ENCODE peak calls at places on chromosomes 12 and 14, in four cellular contexts. B is K562, K is ovary, X is transverse colon. Z is an unnamed sample.

GRCh38 chr14:23185046-23185445 is 1.6 kb upstream of the SLC7A8 start:
- DNase-seq in B (no peak), K (no peak), X (no peak), Z (no peak)

GRCh38 chr14:45252356-45253069 is 489 bp downstream of the MIS18BP1 start:
- DNase-seq in B (no peak), K (no peak), X (no peak), Z (no peak)

GRCh38 chr12:1127021-1127420 is 136.0 kb downstream of the ERC1 start:
- DNase-seq in B (no peak), K (no peak), X (no peak), Z (no peak)

GRCh38 chr14:99758121-99758871 is 34.9 kb upstream of the EML1 start:
- DNase-seq in B (no peak), K (no peak), X (no peak), Z (no peak)

GRCh38 chr14:63045234-63045611 is at the start of gene KCNH5:
- DNase-seq in B (no peak), K (no peak), X (no peak), Z (no peak)

GRCh38 chr12:118183711-118184110 is 47.8 kb downstream of the PEBP1 start:
- DNase-seq in B (no peak), K (no peak), X (no peak), Z (no peak)

GRCh38 chr12:18261273-18261672 is at the start of gene PIK3C2G:
- DNase-seq in B (no peak), K (no peak), X (no peak), Z (peak)

GRCh38 chr12:104720346-104721064 is 237.6 kb downstream of the SLC41A2 start:
- DNase-seq in B (no peak), K (no peak), X (peak), Z (no peak)

GRCh38 chr12:43307126-43307525 is 244.9 kb downstream of the ADAMTS20 start:
- DNase-seq in B (no peak), K (no peak), X (no peak), Z (no peak)

GRCh38 chr12:103282124-103282523 is 213.6 kb downstream of the C12orf42 start:
- DNase-seq in B (no peak), K (no peak), X (no peak), Z (no peak)

GRCh38 chr12:52495385-52495784 is 2.3 kb upstream of the KRT6A start:
- DNase-seq in B (no peak), K (no peak), X (no peak), Z (no peak)

GRCh38 chr12:48165089-48166031 is 8.0 kb upstream of the ASB8 start:
- DNase-seq in B (peak), K (no peak), X (no peak), Z (no peak)

GRCh38 chr12:18676112-18676511 is 61.7 kb downstream of the PLCZ1 start:
- DNase-seq in B (no peak), K (no peak), X (no peak), Z (no peak)

GRCh38 chr12:41777064-41777790 is 367.4 kb downstream of the GXYLT1 start:
- DNase-seq in B (no peak), K (no peak), X (no peak), Z (no peak)

GRCh38 chr12:107360033-107360432 is 266.7 kb upstream of the CRY1 start:
- DNase-seq in B (no peak), K (no peak), X (no peak), Z (no peak)

GRCh38 chr12:64611430-64612286 is 1.4 kb downstream of the RASSF3 start:
- DNase-seq in B (no peak), K (peak), X (peak), Z (peak)

GRCh38 chr14:104741108-104741802 is 11.7 kb upstream of the SIVA1 start:
- DNase-seq in B (no peak), K (no peak), X (no peak), Z (no peak)

GRCh38 chr12:29350080-29350479 is 30.9 kb downstream of the ERGIC2 start:
- DNase-seq in B (no peak), K (no peak), X (no peak), Z (no peak)

GRCh38 chr12:31931796-31932715 is 27.2 kb upstream of the RESF1 start:
- DNase-seq in B (no peak), K (no peak), X (no peak), Z (no peak)

GRCh38 chr12:132825861-132826260 is 2.8 kb downstream of the GOLGA3 start:
- DNase-seq in B (no peak), K (no peak), X (no peak), Z (no peak)

GRCh38 chr14:55245657-55246268 is 25.5 kb upstream of the FBXO34 start:
- DNase-seq in B (no peak), K (no peak), X (peak), Z (no peak)

GRCh38 chr14:21521526-21521925 is 4.6 kb downstream of the SALL2 start:
- DNase-seq in B (no peak), K (no peak), X (no peak), Z (no peak)

GRCh38 chr14:61080591-61081010 is 99.6 kb downstream of the SLC38A6 start:
- DNase-seq in B (no peak), K (no peak), X (no peak), Z (no peak)

GRCh38 chr14:20278414-20278813 is 27.3 kb downstream of the TTC5 start:
- DNase-seq in B (no peak), K (no peak), X (no peak), Z (no peak)

GRCh38 chr14:104609666-104610065 is 5.1 kb upstream of the TMEM179 start:
- DNase-seq in B (no peak), K (no peak), X (no peak), Z (peak)

GRCh38 chr12:49342066-49342913 is 4.4 kb upstream of the DNAJC22 start:
- DNase-seq in B (peak), K (peak), X (peak), Z (no peak)

GRCh38 chr12:80877706-80878384 is 59.9 kb downstream of the LIN7A start:
- DNase-seq in B (no peak), K (no peak), X (no peak), Z (no peak)

GRCh38 chr12:99130808-99131538 is 485.9 kb downstream of the APAF1 start:
- DNase-seq in B (no peak), K (no peak), X (no peak), Z (no peak)

GRCh38 chr14:99809864-99810854 is 16.9 kb downstream of the EML1 start:
- DNase-seq in B (no peak), K (peak), X (no peak), Z (peak)

GRCh38 chr12:93176610-93177126 is 201.1 kb upstream of the NUDT4 start:
- DNase-seq in B (no peak), K (no peak), X (no peak), Z (no peak)

GRCh38 chr12:17197971-17198370 is 592.0 kb upstream of the LMO3 start:
- DNase-seq in B (no peak), K (no peak), X (no peak), Z (no peak)

GRCh38 chr14:76917759-76918175 is 91.6 kb downstream of the LRRC74A start:
- DNase-seq in B (no peak), K (no peak), X (no peak), Z (no peak)

GRCh38 chr14:76919431-76919810 is 93.2 kb downstream of the LRRC74A start:
- DNase-seq in B (no peak), K (no peak), X (no peak), Z (no peak)

GRCh38 chr14:76918176-76918750 is 92.1 kb downstream of the LRRC74A start:
- DNase-seq in B (peak), K (peak), X (peak), Z (peak)

GRCh38 chr14:76918751-76919421 is 92.7 kb downstream of the LRRC74A start:
- DNase-seq in B (peak), K (peak), X (peak), Z (peak)

GRCh38 chr14:76917158-76917596 is 91.0 kb downstream of the LRRC74A start:
- DNase-seq in B (peak), K (peak), X (peak), Z (no peak)
- TF ChIP-seq CTCF in B (peak), K (no peak), X (peak), Z (no peak)

GRCh38 chr14:90253826-90254225 is 2.5 kb upstream of the PSMC1 start:
- DNase-seq in B (no peak), K (no peak), X (no peak), Z (no peak)

GRCh38 chr14:90256354-90257131 is at the start of gene PSMC1:
- DNase-seq in B (peak), K (peak), X (peak), Z (peak)
- TF ChIP-seq POLR2A in B (peak), K (no peak), X (peak), Z (no peak)

GRCh38 chr12:55818886-55819285 is 1.0 kb downstream of the ORMDL2 start:
- DNase-seq in B (no peak), K (no peak), X (no peak), Z (no peak)

GRCh38 chr12:55820679-55821078 is 2.8 kb downstream of the ORMDL2 start:
- DNase-seq in B (peak), K (no peak), X (no peak), Z (no peak)

GRCh38 chr12:55824726-55825125 is 4.7 kb downstream of the DNAJC14 start:
- DNase-seq in B (no peak), K (no peak), X (no peak), Z (no peak)

GRCh38 chr12:55823419-55823818 is 5.6 kb downstream of the ORMDL2 start:
- DNase-seq in B (no peak), K (no peak), X (no peak), Z (no peak)

GRCh38 chr12:55822228-55822627 is 4.4 kb downstream of the ORMDL2 start:
- DNase-seq in B (no peak), K (no peak), X (no peak), Z (no peak)
- TF ChIP-seq CTCF in B (peak), K (no peak), X (no peak), Z (no peak)

DNA sequence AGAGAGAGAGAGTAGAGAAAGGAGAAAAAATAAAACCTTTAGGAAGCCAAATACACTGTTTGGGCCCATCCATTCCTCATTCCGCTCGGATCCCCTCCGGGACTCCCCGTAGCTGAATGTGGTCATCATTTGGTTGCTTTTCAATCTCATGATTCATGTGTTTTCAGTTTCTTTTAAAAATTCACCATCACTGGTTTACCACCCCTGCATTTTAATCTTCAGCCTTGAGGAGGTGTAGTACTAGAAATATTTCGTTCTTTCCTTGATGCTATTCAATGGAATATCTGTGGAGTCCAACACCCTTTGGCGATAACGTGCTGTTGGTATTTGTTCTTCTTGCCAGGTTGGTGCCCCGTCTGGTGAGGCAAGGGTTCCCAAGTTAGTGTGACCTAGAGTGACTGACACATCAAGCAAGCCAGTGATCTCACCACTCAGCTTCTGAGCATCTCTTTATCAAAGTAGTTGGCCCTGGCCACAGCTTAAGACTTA is 60.1 kb downstream of the PLXNC1 start:
- DNase-seq in B (no peak), K (no peak), X (no peak), Z (no peak)
- TF ChIP-seq POLR2A in B (no peak), K (no peak), X (no peak), Z (no peak)

GRCh38 chr14:39431416-39432178 is 636 bp downstream of the FBXO33 start:
- DNase-seq in B (peak), K (peak), X (peak), Z (peak)

GRCh38 chr14:39432179-39432618 is at the start of gene FBXO33:
- DNase-seq in B (peak), K (peak), X (peak), Z (peak)

GRCh38 chr14:39434401-39434800 is 2.2 kb upstream of the FBXO33 start:
- DNase-seq in B (no peak), K (no peak), X (no peak), Z (no peak)

GRCh38 chr14:39433452-39433813 is 1.2 kb upstream of the FBXO33 start:
- DNase-seq in B (no peak), K (no peak), X (no peak), Z (no peak)

GRCh38 chr14:39432619-39433451 is 602 bp upstream of the FBXO33 start:
- DNase-seq in B (peak), K (peak), X (peak), Z (peak)
- TF ChIP-seq CTCF in B (peak), K (peak), X (no peak), Z (no peak)

GRCh38 chr14:68797180-68797670 is 4.4 kb upstream of the ZFP36L1 start:
- DNase-seq in B (peak), K (no peak), X (no peak), Z (peak)
- TF ChIP-seq POLR2A in B (peak), K (no peak), X (no peak), Z (no peak)

GRCh38 chr14:51680031-51680430 is 28.3 kb downstream of the FRMD6 start:
- DNase-seq in B (no peak), K (no peak), X (no peak), Z (no peak)
- TF ChIP-seq CTCF in B (no peak), K (no peak), X (no peak), Z (no peak)

Z was measured in lower leg skin.